ENCODE peak calls at places on chromosome 18, in six cellular contexts. L, R, F, N, S and T are unnamed samples. For H3K4me1, the result is how much of the 10 kb centered on the place peaks cover.

GRCh38 chr18:32200766-32201165 is 10.9 kb downstream of the MEP1B start:
- DNase-seq in N (no peak), R (peak), S (no peak), L (no peak), F (no peak), T (no peak)

GRCh38 chr18:63970803-63971191 is 916 bp downstream of the SERPINB8 start:
- DNase-seq in F (peak), L (peak), N (peak), S (no peak), R (peak), T (peak)

GRCh38 chr18:57202881-57203280 is 56.0 kb downstream of the BOD1L2 start:
- DNase-seq in N (no peak), S (no peak), R (no peak), F (no peak), L (no peak), T (no peak)

GRCh38 chr18:31490387-31490786 is 7.6 kb upstream of the DSG2 start:
- DNase-seq in S (no peak), F (no peak), R (no peak), L (no peak), N (no peak), T (no peak)

GRCh38 chr18:11398625-11399024 is 210.8 kb upstream of the SLC35G4 start:
- DNase-seq in R (no peak), S (no peak), L (no peak), N (peak), F (no peak), T (no peak)

GRCh38 chr18:57579928-57580327 is 6.6 kb downstream of the FECH start:
- DNase-seq in S (no peak), R (no peak), L (no peak), F (no peak), N (no peak), T (no peak)

GRCh38 chr18:79784071-79784913 is 13.4 kb upstream of the KCNG2 start:
- DNase-seq in S (no peak), L (peak), F (no peak), N (no peak), R (no peak), T (no peak)

GRCh38 chr18:5393779-5394178 is 98.3 kb upstream of the ZBTB14 start:
- DNase-seq in F (no peak), S (no peak), N (peak), L (no peak), R (no peak), T (no peak)

GRCh38 chr18:10454800-10455550 is 540 bp downstream of the APCDD1 start:
- DNase-seq in L (no peak), R (peak), F (peak), S (peak), N (peak), T (peak)

GRCh38 chr18:79371536-79372210 is 24.1 kb upstream of the NFATC1 start:
- DNase-seq in R (no peak), S (no peak), L (no peak), N (no peak), F (no peak), T (no peak)

GRCh38 chr18:68262697-68263293 is 452.1 kb downstream of the TMX3 start:
- DNase-seq in F (no peak), N (peak), S (no peak), L (no peak), R (no peak), T (no peak)

GRCh38 chr18:37282386-37283037 is 283.1 kb downstream of the CELF4 start:
- DNase-seq in S (no peak), F (no peak), R (no peak), N (peak), L (no peak), T (no peak)

GRCh38 chr18:65821890-65822289 is 71.1 kb downstream of the CDH7 start:
- DNase-seq in F (no peak), L (no peak), R (no peak), S (no peak), N (no peak), T (no peak)

GRCh38 chr18:54958711-54959625 is at the start of gene CCDC68:
- DNase-seq in F (peak), R (peak), L (no peak), N (peak), S (peak), T (peak)

GRCh38 chr18:3603460-3604259 is 153.7 kb downstream of the TGIF1 start:
- DNase-seq in S (peak), F (peak), N (peak), L (no peak), R (peak), T (peak)

GRCh38 chr18:23619388-23619873 is 33.1 kb upstream of the NPC1 start:
- DNase-seq in N (peak), S (peak), R (peak), F (no peak), L (peak), T (no peak)

GRCh38 chr18:6413554-6414117 is 1.1 kb downstream of the L3MBTL4 start:
- DNase-seq in N (no peak), F (peak), L (no peak), S (peak), R (peak), T (peak)

GRCh38 chr18:3983351-3983969 is 471.6 kb downstream of the DLGAP1 start:
- DNase-seq in R (no peak), N (peak), F (no peak), S (no peak), L (no peak), T (no peak)

GRCh38 chr18:44945847-44946490 is 265.3 kb downstream of the SETBP1 start:
- DNase-seq in F (no peak), N (no peak), S (no peak), L (no peak), R (no peak), T (no peak)

GRCh38 chr18:58915006-58915799 is 50.5 kb downstream of the ZNF532 start:
- DNase-seq in F (no peak), N (no peak), L (no peak), S (no peak), R (no peak), T (no peak)

GRCh38 chr18:61443311-61443710 is 110.1 kb downstream of the CDH20 start:
- DNase-seq in N (no peak), R (no peak), L (no peak), F (no peak), S (no peak), T (no peak)

GRCh38 chr18:25233582-25234362 is 118.2 kb downstream of the ZNF521 start:
- DNase-seq in L (no peak), N (peak), R (no peak), S (no peak), F (no peak), T (no peak)

GRCh38 chr18:59219672-59220163 is at the start of gene GRP:
- DNase-seq in S (no peak), F (no peak), R (no peak), L (no peak), N (no peak), T (no peak)

GRCh38 chr18:35938158-35938557 is 34.3 kb upstream of the RMP24 start:
- DNase-seq in N (peak), L (no peak), R (no peak), S (no peak), F (no peak), T (no peak)

GRCh38 chr18:34661464-34662087 is 48.5 kb upstream of the DTNA start:
- DNase-seq in S (no peak), N (peak), R (peak), F (no peak), L (no peak), T (no peak)

DNA sequence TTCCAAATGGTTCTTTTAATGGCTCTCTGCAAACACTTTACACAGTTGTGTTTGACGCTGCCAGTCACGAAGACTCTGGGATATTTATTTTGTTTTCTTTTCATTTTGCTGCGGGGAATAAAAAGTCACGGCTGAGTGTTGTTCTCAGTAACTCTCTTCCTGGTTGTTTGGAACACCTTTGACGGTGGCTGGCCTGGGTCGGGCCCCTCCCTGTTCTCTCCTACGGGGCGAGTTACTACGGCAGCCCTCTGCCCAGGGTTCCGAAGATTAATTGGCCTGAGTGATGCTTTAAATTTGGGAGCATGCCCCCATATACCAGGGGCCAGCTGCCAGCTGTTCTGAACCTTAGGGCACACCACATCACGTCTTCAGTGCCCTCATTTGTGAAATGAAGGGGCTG is 84.7 kb downstream of the GATA6 start:
- DNase-seq in N (no peak), F (no peak), L (no peak), R (peak), S (peak), T (peak)
- H3K4me1 ChIP-seq in N (under half), F (under half), L (under half), R (under half), S (under half), T (under half)

GRCh38 chr18:48459471-48459870 is 50.3 kb upstream of the ZBTB7C start:
- DNase-seq in L (no peak), S (no peak), F (no peak), N (no peak), R (no peak), T (no peak)

GRCh38 chr18:48459016-48459415 is 49.8 kb upstream of the ZBTB7C start:
- DNase-seq in S (no peak), L (no peak), N (no peak), F (no peak), R (no peak), T (no peak)

GRCh38 chr18:48455555-48456478 is 46.6 kb upstream of the ZBTB7C start:
- DNase-seq in F (no peak), S (no peak), L (no peak), R (peak), N (peak), T (peak)

GRCh38 chr18:48454146-48454796 is 45.1 kb upstream of the ZBTB7C start:
- DNase-seq in S (no peak), F (no peak), R (no peak), L (no peak), N (no peak), T (peak)

DNA sequence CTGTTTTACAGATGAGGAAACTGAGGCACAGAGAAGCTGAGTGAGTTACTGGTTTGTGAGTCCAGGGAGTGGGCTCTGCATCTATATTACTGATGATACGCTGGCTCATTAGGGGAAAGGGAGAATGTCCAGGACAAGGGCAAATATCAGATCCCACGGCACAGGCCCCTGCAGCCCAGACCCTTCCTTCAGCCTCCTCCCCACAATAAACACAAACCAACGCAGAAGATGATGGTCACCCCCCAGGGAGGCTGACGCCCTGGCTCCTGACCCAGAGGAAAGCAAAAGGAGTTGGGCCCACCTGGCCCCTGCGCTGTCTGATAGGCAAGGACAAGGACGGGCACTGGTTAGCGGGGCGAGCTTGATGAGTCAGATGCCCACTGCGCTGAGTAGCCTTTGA is 47.7 kb upstream of the ZBTB7C start:
- DNase-seq in N (no peak), F (no peak), R (no peak), L (no peak), S (no peak), T (no peak)
- H3K4me1 ChIP-seq in N (under half), F (under half), R (under half), L (under half), S (under half), T (under half)

GRCh38 chr18:70293166-70293565 is 4.3 kb downstream of the SOCS6 start:
- DNase-seq in R (peak), N (no peak), L (no peak), S (no peak), F (no peak), T (no peak)
- H3K4me1 ChIP-seq in R (under half), N (half or more), L (under half), S (under half), F (under half), T (under half)

GRCh38 chr18:8792688-8793316 is 87.4 kb downstream of the MTCL1 start:
- DNase-seq in F (no peak), N (no peak), S (no peak), L (no peak), R (no peak), T (no peak)
- H3K4me1 ChIP-seq in F (under half), N (under half), S (under half), L (under half), R (under half), T (under half)

DNA sequence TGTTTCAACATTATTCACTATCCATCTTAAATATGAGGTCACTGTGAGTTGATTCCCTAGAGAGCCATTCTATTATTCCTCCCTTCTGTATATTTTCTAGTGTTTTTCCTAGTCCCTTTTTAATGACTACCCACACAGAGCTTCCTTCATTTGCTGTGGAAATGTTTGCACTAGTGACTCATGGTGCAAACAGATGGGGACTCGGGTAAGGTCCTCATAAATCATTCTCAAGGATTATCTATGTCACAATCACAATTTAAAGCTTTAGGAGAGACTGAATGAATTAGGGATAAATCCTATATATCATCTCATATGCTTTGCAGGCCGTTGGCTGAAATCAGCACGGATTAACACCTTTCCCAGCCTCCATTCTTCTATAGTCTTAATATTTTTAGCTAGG is 159.6 kb downstream of the DCC start:
- DNase-seq in S (no peak), F (no peak), N (no peak), R (no peak), L (no peak), T (no peak)
- H3K4me1 ChIP-seq in S (under half), F (under half), N (under half), R (under half), L (under half), T (under half)